ENCODE peak calls at places on chromosomes 4 and X, in five cellular contexts. X is epithelial cell of esophagus, B is sciatic nerve, M is HL-60, P is Kasumi-1. D is an unnamed sample.

GRCh38 chr4:119068529-119068962 is 67.1 kb upstream of the MYOZ2 start:
- DNase-seq in X (peak), B (no peak), M (no peak), P (no peak), D (no peak)

GRCh38 chr4:112329672-112330372 is 32.7 kb downstream of the ALPK1 start:
- DNase-seq in X (no peak), B (no peak), M (no peak), P (no peak), D (no peak)

GRCh38 chr4:55545133-55545532 is 1.6 kb downstream of the CLOCK start:
- DNase-seq in X (peak), B (no peak), M (no peak), P (peak), D (no peak)

GRCh38 chrX:31449975-31450374 is 378.1 kb upstream of the FTHL17 start:
- DNase-seq in X (peak), B (no peak), M (no peak), P (no peak), D (no peak)

GRCh38 chr4:97498875-97499274 is 644.4 kb downstream of the STPG2 start:
- DNase-seq in X (peak), B (no peak), M (no peak), P (no peak), D (no peak)

GRCh38 chrX:48997865-48998264 is 4.2 kb downstream of the GRIPAP1 start:
- DNase-seq in X (no peak), B (no peak), M (no peak), P (no peak), D (no peak)

GRCh38 chr4:23097251-23097650 is 404.5 kb downstream of the GBA3 start:
- DNase-seq in X (peak), B (no peak), M (no peak), P (no peak), D (no peak)

GRCh38 chr4:108683479-108683878 is 33.1 kb downstream of the OSTC start:
- DNase-seq in X (peak), B (no peak), M (no peak), P (peak), D (no peak)

GRCh38 chr4:138222041-138222440 is 20.1 kb downstream of the SLC7A11 start:
- DNase-seq in X (peak), B (no peak), M (no peak), P (no peak), D (peak)

GRCh38 chr4:81606796-81607550 is 135.3 kb upstream of the RASGEF1B start:
- DNase-seq in X (peak), B (no peak), M (no peak), P (peak), D (no peak)

GRCh38 chr4:80471701-80472100 is 136.2 kb downstream of the CFAP299 start:
- DNase-seq in X (peak), B (no peak), M (no peak), P (no peak), D (no peak)

GRCh38 chrX:48580662-48581061 is 6.4 kb downstream of the RBM3 start:
- DNase-seq in X (peak), B (no peak), M (no peak), P (no peak), D (no peak)

GRCh38 chrX:119381349-119381944 is 17.7 kb upstream of the SLC25A43 start:
- DNase-seq in X (no peak), B (no peak), M (no peak), P (no peak), D (no peak)

D was measured in putamen.